ENCODE peak calls at places on chromosome 21, in five cellular contexts. Q is spleen, N is heart right ventricle, Y is thoracic aorta, M is IMR-90. R is an unnamed sample. For H3K4me1 and H3K36me3, the result is how much of the 10 kb centered on the place peaks cover.

GRCh38 chr21:34704119-34704518 is 35.3 kb downstream of the CLIC6 start:
- DNase-seq in M (peak), N (no peak), Q (no peak), Y (no peak), R (no peak)

GRCh38 chr21:42248241-42248640 is 29.3 kb downstream of the ABCG1 start:
- DNase-seq in M (no peak), Q (peak), Y (no peak), N (no peak), R (no peak)

GRCh38 chr21:41360072-41360821 is 1.6 kb upstream of the MX2 start:
- DNase-seq in N (no peak), Q (peak), Y (no peak), M (peak), R (no peak)

GRCh38 chr21:45416619-45417018 is 11.7 kb downstream of the COL18A1 start:
- DNase-seq in Y (no peak), N (no peak), Q (peak), M (no peak), R (peak)

GRCh38 chr21:16241500-16241963 is 511.8 kb downstream of the USP25 start:
- DNase-seq in Q (no peak), N (no peak), Y (no peak), M (no peak), R (no peak)

GRCh38 chr21:25329227-25329626 is 278.1 kb downstream of the MRPL39 start:
- DNase-seq in N (no peak), Q (no peak), M (peak), Y (no peak), R (no peak)

GRCh38 chr21:20592482-20592881 is 405.7 kb upstream of the NCAM2 start:
- DNase-seq in M (no peak), N (no peak), Y (no peak), Q (no peak), R (no peak)

GRCh38 chr21:45580576-45581321 is 38.5 kb upstream of the SLC19A1 start:
- DNase-seq in Q (peak), N (no peak), M (no peak), Y (no peak), R (no peak)

GRCh38 chr21:23008803-23009202 is 2010.6 kb downstream of the NCAM2 start:
- DNase-seq in Y (no peak), M (no peak), N (no peak), Q (no peak), R (no peak)

GRCh38 chr21:14243461-14243860 is 27.5 kb downstream of the RBM11 start:
- DNase-seq in Q (no peak), N (no peak), Y (no peak), M (no peak), R (no peak)

GRCh38 chr21:46253610-46254124 is 25.1 kb upstream of the LSS start:
- DNase-seq in M (peak), Q (no peak), N (no peak), Y (no peak), R (peak)

GRCh38 chr21:44800971-44801467 is 601 bp downstream of the UBE2G2 start:
- DNase-seq in M (peak), Q (no peak), Y (no peak), N (no peak), R (no peak)

GRCh38 chr21:45496968-45497845 is 45.0 kb downstream of the SLC19A1 start:
- DNase-seq in N (no peak), M (no peak), Q (peak), Y (no peak), R (peak)

GRCh38 chr21:42581676-42582371 is 68.2 kb downstream of the SLC37A1 start:
- DNase-seq in M (no peak), N (no peak), Q (peak), Y (no peak), R (peak)

GRCh38 chr21:45932922-45933502 is 48.6 kb upstream of the COL6A1 start:
- DNase-seq in Y (no peak), M (no peak), Q (no peak), N (no peak), R (no peak)

GRCh38 chr21:26089730-26090129 is 80.8 kb downstream of the APP start:
- DNase-seq in N (no peak), M (no peak), Y (no peak), Q (no peak), R (no peak)

GRCh38 chr21:45451771-45452182 is 46.8 kb downstream of the COL18A1 start:
- DNase-seq in Y (no peak), N (no peak), Q (peak), M (no peak), R (peak)

GRCh38 chr21:44724166-44724565 is 12.8 kb upstream of the TSPEAR start:
- DNase-seq in M (no peak), N (no peak), Q (no peak), Y (no peak), R (no peak)

GRCh38 chr21:25845729-25846256 is 111.0 kb downstream of the GABPA start:
- DNase-seq in N (no peak), M (peak), Q (no peak), Y (no peak), R (no peak)

GRCh38 chr21:45949928-45950739 is 31.4 kb upstream of the COL6A1 start:
- DNase-seq in M (no peak), Q (peak), Y (no peak), N (no peak), R (no peak)

GRCh38 chr21:14452031-14452778 is 69.3 kb upstream of the HSPA13 start:
- DNase-seq in N (no peak), M (no peak), Y (no peak), Q (no peak), R (no peak)

GRCh38 chr21:15929536-15929935 is 199.8 kb downstream of the USP25 start:
- DNase-seq in N (no peak), Y (no peak), M (no peak), Q (no peak), R (no peak)

GRCh38 chr21:45948576-45949141 is 32.9 kb upstream of the COL6A1 start:
- DNase-seq in Y (no peak), N (no peak), M (no peak), Q (no peak), R (no peak)

GRCh38 chr21:38945536-38946245 is 140.0 kb downstream of the ETS2 start:
- DNase-seq in N (no peak), Y (no peak), M (peak), Q (no peak), R (no peak)

GRCh38 chr21:45892156-45892919 is 89.2 kb upstream of the COL6A1 start:
- DNase-seq in M (no peak), Y (no peak), N (no peak), Q (peak), R (no peak)

GRCh38 chr21:42414928-42415769 is 11.4 kb downstream of the UBASH3A start:
- DNase-seq in M (peak), N (no peak), Y (no peak), Q (peak), R (no peak)

GRCh38 chr21:45317401-45318145 is 29.9 kb upstream of the POFUT2 start:
- DNase-seq in Q (peak), Y (no peak), N (no peak), M (peak), R (peak)

GRCh38 chr21:39149882-39150281 is 33.4 kb downstream of the PSMG1 start:
- DNase-seq in Y (no peak), Q (no peak), M (no peak), N (no peak), R (no peak)

DNA sequence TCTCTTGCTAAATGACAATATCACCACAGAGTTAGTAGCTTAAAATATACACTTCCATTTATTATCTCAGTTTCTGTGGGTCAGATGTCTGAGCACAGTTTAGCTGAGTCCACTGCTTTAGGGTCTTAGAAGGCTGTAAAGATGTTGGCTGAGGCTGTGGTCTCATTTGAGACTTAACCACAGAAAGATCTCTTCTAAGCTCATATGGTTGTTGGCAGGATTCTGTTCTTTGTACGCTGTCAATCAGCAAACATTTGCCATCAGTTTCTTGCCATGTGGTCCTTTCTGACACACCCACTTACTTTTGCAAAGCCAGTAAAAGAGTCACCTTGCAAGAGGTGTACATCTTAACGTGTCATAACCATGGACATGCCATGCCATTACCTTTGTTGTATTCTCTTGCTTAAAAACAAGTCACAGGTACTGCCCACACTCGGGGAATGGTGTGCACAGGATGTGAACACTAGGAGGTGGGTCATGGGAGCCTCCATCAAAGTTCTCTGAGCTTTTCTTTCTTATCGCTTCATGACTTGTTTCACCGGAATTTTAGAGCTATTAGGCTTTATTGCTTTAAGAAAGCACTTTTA is 18.7 kb downstream of the DYRK1A start:
- DNase-seq in M (no peak), N (no peak), Y (no peak), Q (no peak), R (no peak)
- H3K4me1 ChIP-seq in M (under half), N (half or more), Y (half or more), Q (half or more), R (half or more)

GRCh38 chr21:36728371-36729111 is 29.6 kb downstream of the SIM2 start:
- DNase-seq in Y (no peak), M (no peak), Q (peak), N (no peak), R (no peak)

GRCh38 chr21:36725793-36726386 is 27.0 kb downstream of the SIM2 start:
- DNase-seq in N (no peak), Q (peak), Y (no peak), M (no peak), R (no peak)

GRCh38 chr21:36729301-36729970 is 30.5 kb downstream of the SIM2 start:
- DNase-seq in Y (no peak), M (no peak), N (no peak), Q (peak), R (no peak)

GRCh38 chr21:36730291-36731281 is 31.7 kb downstream of the SIM2 start:
- DNase-seq in N (no peak), M (no peak), Y (no peak), Q (peak), R (no peak)

GRCh38 chr21:36727886-36728285 is 29.0 kb downstream of the SIM2 start:
- DNase-seq in N (no peak), Q (peak), Y (no peak), M (no peak), R (no peak)
- H3K36me3 ChIP-seq in N (under half), Q (under half), Y (under half), M (under half), R (under half)

GRCh38 chr21:17783003-17783402 is 36.2 kb downstream of the C21orf91 start:
- DNase-seq in Y (no peak), M (no peak), Q (no peak), N (no peak), R (no peak)

GRCh38 chr21:17781524-17781923 is 37.6 kb downstream of the C21orf91 start:
- DNase-seq in M (no peak), Y (no peak), Q (no peak), N (no peak), R (no peak)

GRCh38 chr21:17782051-17782450 is 37.1 kb downstream of the C21orf91 start:
- DNase-seq in Q (no peak), M (no peak), N (no peak), Y (no peak), R (no peak)

GRCh38 chr21:17779486-17779885 is 39.7 kb downstream of the C21orf91 start:
- DNase-seq in Q (no peak), N (no peak), Y (no peak), M (no peak), R (no peak)

DNA sequence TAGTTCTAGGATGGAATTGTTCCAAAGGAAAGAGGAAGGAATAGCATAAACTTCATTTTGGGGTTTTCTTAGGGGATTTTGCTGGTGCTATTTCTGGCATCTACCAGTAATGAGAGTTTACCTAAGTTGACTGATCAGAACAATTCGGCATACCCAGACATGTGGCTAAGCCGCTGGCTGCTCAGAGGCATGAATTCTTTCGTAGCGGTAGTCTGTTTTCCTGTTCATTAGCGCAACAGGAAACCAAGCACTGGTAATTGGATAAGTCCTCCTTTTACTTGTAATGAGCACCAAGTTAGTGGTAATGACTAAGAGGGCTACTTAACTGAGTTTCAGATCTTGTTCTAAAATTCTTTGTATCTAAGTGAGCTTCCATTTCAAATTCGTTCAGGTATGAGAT is 38.6 kb downstream of the C21orf91 start:
- DNase-seq in Q (no peak), M (no peak), N (no peak), Y (no peak), R (no peak)
- H3K27ac ChIP-seq in Q (peak), M (no peak), N (no peak), Y (no peak), R (peak)

DNA sequence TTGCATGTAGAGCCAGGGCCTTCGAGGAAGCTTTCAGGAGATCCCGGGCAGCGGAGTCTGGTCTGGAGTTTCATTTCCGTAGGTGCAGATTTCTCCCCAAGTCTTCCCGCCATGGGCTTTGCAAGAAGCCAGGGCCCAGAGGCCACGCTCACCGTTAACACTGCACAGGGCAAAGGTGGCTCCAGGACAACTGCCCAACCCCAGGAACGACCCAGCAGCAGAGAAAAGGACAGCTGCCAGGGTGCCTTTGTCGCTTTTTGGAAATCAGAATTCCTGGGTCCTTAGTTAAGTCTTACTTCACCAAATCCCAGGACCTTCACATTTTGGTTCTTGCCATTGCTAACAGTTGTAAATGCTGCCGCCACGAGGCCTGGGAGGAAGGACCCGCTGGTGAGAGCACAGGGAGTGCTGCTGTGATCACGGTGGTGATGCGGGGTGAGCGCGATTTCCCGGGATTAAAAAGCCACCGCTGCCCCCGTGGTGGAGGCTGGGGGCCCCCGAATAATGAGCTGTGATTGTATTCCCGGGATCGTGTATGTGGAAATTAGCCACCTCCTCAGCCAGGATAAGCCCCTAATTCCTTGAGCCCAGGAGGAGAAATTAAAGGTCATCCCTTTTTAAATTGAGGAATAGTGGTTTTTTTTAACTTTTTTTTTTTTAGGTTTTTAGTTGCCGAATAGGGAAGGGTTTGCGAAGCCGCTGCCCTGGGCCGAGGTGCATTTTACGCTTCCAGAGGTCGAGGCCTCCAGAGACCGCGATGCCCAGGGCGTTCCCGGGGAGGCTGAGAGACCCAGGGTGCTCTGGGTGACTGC is 8.2 kb downstream of the SIM2 start:
- DNase-seq in N (no peak), Y (no peak), M (peak), Q (no peak), R (no peak)
- H3K4me1 ChIP-seq in N (under half), Y (under half), M (under half), Q (half or more), R (under half)

DNA sequence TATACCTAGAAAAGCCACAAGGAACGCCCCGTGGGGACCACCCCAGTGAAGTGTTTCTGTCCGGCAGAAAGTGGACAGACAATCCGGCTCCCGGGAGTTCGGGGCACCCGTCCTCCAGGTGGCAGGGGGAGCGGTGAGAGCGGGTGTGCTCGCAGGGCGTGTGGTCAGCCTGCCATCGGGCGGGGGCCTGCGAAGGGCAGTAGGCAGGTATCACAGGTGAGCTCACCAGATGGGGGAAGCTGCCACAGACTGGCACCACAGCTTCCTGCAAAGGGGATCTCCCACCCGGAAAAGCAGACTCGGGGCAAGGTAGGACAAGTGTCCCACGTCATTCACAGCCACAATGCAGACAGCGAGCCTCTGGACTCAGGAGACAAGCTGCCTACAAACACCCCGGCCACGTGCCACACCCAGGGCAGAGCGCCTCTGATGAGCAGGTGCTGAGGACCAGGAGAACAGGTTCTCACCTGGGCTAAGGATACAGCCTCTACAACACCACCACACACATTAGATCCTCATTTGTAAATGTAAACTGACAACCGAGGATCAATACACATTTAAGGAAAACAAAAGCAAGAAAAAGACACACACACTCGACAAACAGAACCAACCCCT is 36.4 kb downstream of the VPS26C start:
- DNase-seq in Y (no peak), M (no peak), N (no peak), Q (no peak), R (no peak)
- H3K36me3 ChIP-seq in Y (half or more), M (half or more), N (under half), Q (half or more), R (under half)

DNA sequence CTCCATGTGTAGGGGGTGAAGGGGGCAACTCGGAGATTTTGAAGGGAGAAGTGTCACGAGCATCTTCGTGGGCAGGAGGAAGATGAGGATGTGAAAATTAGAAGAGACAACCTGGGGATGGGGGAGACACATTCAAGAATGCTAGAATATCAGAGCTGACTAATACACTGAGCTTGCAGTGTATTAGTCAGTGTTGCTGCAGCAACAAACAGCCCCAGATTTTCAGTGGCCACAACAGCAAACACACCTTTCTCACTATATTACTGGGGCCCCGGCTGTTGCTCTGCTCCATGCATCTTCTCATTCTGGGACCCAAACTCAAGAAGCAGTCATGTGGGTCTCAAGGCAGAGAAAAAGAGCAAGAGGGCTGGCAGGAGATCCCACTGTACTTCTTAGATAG is 74.8 kb upstream of the SIM2 start:
- DNase-seq in Y (no peak), N (no peak), M (no peak), Q (no peak), R (no peak)
- H3K27ac ChIP-seq in Y (no peak), N (no peak), M (no peak), Q (no peak), R (no peak)

R was measured in heart left ventricle.